ENCODE peak calls at places on chromosomes 12 and 14, in four cellular contexts. Y, O, W and S are unnamed samples.

GRCh38 chr14:105709281-105710118 is 183.1 kb downstream of the TMEM121 start:
- DNase-seq in Y (no peak), O (no peak), W (no peak), S (no peak)

GRCh38 chr14:77436042-77436441 is 12.7 kb upstream of the NOXRED1 start:
- DNase-seq in Y (no peak), O (no peak), W (no peak), S (no peak)

GRCh38 chr12:14948672-14949071 is 10.3 kb upstream of the ERP27 start:
- DNase-seq in Y (no peak), O (peak; percentile 67), W (peak; percentile 39), S (peak; percentile 9)

GRCh38 chr14:90942511-90942910 is 117.9 kb downstream of the RPS6KA5 start:
- DNase-seq in Y (no peak), O (no peak), W (no peak), S (no peak)

GRCh38 chr14:101947577-101947903 is 16.8 kb upstream of the DYNC1H1 start:
- DNase-seq in Y (no peak), O (no peak), W (no peak), S (no peak)

GRCh38 chr14:33430414-33430813 is 491.7 kb downstream of the NPAS3 start:
- DNase-seq in Y (no peak), O (no peak), W (no peak), S (no peak)

GRCh38 chr12:92357584-92358261 is 212.1 kb upstream of the BTG1 start:
- DNase-seq in Y (no peak), O (no peak), W (no peak), S (no peak)

GRCh38 chr12:109739747-109740693 is 26.4 kb downstream of the FAM222A start:
- DNase-seq in Y (no peak), O (no peak), W (no peak), S (no peak)

GRCh38 chr12:26940820-26941219 is 2.5 kb downstream of the FGFR1OP2 start:
- DNase-seq in Y (no peak), O (no peak), W (no peak), S (no peak)

GRCh38 chr14:99274346-99275221 is 2.6 kb upstream of the BCL11B start:
- DNase-seq in Y (peak; percentile 65), O (no peak), W (peak; percentile 44), S (no peak)

GRCh38 chr14:68466491-68466977 is 326.3 kb downstream of the ZFP36L1 start:
- DNase-seq in Y (no peak), O (no peak), W (no peak), S (no peak)

GRCh38 chr12:39807043-39807442 is 187.4 kb upstream of the ABCD2 start:
- DNase-seq in Y (no peak), O (no peak), W (no peak), S (no peak)

GRCh38 chr14:20400965-20401593 is 12.2 kb downstream of the TEP1 start:
- DNase-seq in Y (no peak), O (no peak), W (no peak), S (no peak)

GRCh38 chr14:99731536-99732435 is 47.7 kb downstream of the CYP46A1 start:
- DNase-seq in Y (no peak), O (no peak), W (peak; percentile 33), S (peak; percentile 1)

GRCh38 chr12:62522984-62523383 is 56.4 kb downstream of the MON2 start:
- DNase-seq in Y (no peak), O (no peak), W (no peak), S (no peak)

GRCh38 chr14:58626441-58626840 is 11.3 kb upstream of the DACT1 start:
- DNase-seq in Y (no peak), O (no peak), W (no peak), S (no peak)

GRCh38 chr14:69525896-69526295 is 41.4 kb downstream of the PLEKHD1 start:
- DNase-seq in Y (no peak), O (no peak), W (no peak), S (no peak)

GRCh38 chr14:102973706-102974280 is 51.3 kb downstream of the AMN start:
- DNase-seq in Y (no peak), O (no peak), W (no peak), S (no peak)

GRCh38 chr14:44149597-44149996 is 357.5 kb downstream of the FSCB start:
- DNase-seq in Y (no peak), O (no peak), W (no peak), S (no peak)

GRCh38 chr12:130414381-130414780 is 76.7 kb downstream of the PIWIL1 start:
- DNase-seq in Y (no peak), O (no peak), W (no peak), S (no peak)

GRCh38 chr14:100283984-100284881 is 22.0 kb downstream of the SLC25A29 start:
- DNase-seq in Y (no peak), O (peak; percentile 14), W (no peak), S (no peak)

GRCh38 chr14:26528415-26529182 is 69.2 kb downstream of the NOVA1 start:
- DNase-seq in Y (no peak), O (no peak), W (peak; percentile 52), S (peak; percentile 19)

GRCh38 chr14:89330236-89331002 is 86.6 kb downstream of the FOXN3 start:
- DNase-seq in Y (no peak), O (no peak), W (peak; percentile 49), S (peak; percentile 79)

GRCh38 chr12:124910561-124911478 is 3.6 kb downstream of the UBC start:
- DNase-seq in Y (no peak), O (no peak), W (no peak), S (peak; percentile 35)

GRCh38 chr12:67410667-67411067 is 141.5 kb downstream of the CAND1 start:
- DNase-seq in Y (no peak), O (no peak), W (no peak), S (no peak)

GRCh38 chr14:95068091-95068490 is 89.2 kb downstream of the DICER1 start:
- DNase-seq in Y (no peak), O (no peak), W (no peak), S (no peak)

GRCh38 chr14:21965042-21965441 is 291.4 kb upstream of the OR4E1 start:
- DNase-seq in Y (no peak), O (no peak), W (no peak), S (no peak)

GRCh38 chr12:77965790-77966189 is 135.1 kb downstream of the NAV3 start:
- DNase-seq in Y (no peak), O (no peak), W (no peak), S (no peak)

GRCh38 chr14:49852351-49853157 is at the start of gene NEMF:
- DNase-seq in Y (peak; percentile 77), O (peak; percentile 91), W (peak; percentile 87), S (peak; percentile 83)

GRCh38 chr14:88877192-88877591 is 52.7 kb downstream of the TTC8 start:
- DNase-seq in Y (no peak), O (no peak), W (no peak), S (no peak)

GRCh38 chr12:105933671-105934665 is 204.8 kb downstream of the NUAK1 start:
- DNase-seq in Y (peak; percentile 50), O (no peak), W (no peak), S (peak; percentile 55)

GRCh38 chr14:72883963-72884362 is 9.9 kb downstream of the DPF3 start:
- DNase-seq in Y (no peak), O (no peak), W (no peak), S (no peak)

GRCh38 chr12:50103351-50103750 is 457 bp upstream of the GPD1 start:
- DNase-seq in Y (no peak), O (no peak), W (no peak), S (no peak)

GRCh38 chr14:50113381-50113811 is 3.0 kb downstream of the VCPKMT start:
- DNase-seq in Y (no peak), O (no peak), W (no peak), S (no peak)

GRCh38 chr12:96047621-96048211 is 12.3 kb upstream of the LTA4H start:
- DNase-seq in Y (no peak), O (no peak), W (no peak), S (peak; percentile 17)

GRCh38 chr14:57875296-57875695 is 9.4 kb upstream of the SLC35F4 start:
- DNase-seq in Y (no peak), O (no peak), W (no peak), S (no peak)

GRCh38 chr14:34951286-34951685 is 31.5 kb upstream of the SRP54 start:
- DNase-seq in Y (no peak), O (no peak), W (no peak), S (no peak)

GRCh38 chr12:54412348-54412747 is 6.7 kb downstream of the ITGA5 start:
- DNase-seq in Y (no peak), O (no peak), W (no peak), S (no peak)
- TF ChIP-seq POLR2A in Y (no peak), O (no peak), W (no peak), S (no peak)

GRCh38 chr12:56127888-56128668 is at the start of gene ESYT1:
- DNase-seq in Y (peak; percentile 100), O (peak; percentile 99), W (peak; percentile 99), S (peak; percentile 99)
- TF ChIP-seq POLR2A in Y (peak; percentile 71), O (peak; percentile 90), W (peak; percentile 97), S (peak; percentile 99)

DNA sequence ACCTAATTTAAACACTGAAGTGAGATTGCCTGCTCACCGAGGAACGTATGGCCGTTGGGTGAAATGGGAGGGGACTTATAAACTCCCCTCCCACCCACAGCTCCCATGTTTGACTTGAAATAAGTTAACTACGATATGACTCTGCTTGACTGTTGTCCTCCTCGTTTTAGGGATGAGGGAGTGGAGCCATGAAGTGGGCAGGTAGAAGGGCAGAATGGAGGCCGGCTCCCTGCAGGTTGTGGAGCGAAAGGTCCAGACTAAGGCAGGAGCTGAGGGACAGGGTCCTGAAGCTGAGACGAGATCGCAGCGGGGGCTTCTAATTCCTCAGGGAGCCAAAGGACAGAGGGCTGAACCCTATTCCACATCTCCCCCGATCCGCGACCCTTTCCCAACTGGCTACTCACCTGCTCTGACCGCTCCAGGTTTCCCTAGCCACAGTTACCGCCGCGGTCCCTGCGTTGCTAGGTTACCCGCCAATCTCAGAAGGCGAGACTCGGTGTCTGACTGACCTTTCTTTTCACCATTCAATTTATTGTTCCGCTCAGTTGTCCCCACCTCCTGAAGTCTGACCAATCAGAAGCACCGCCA is 577 bp upstream of the TPCN1 start:
- DNase-seq in Y (no peak), O (no peak), W (no peak), S (no peak)
- TF ChIP-seq POLR2A in Y (no peak), O (no peak), W (no peak), S (no peak)

DNA sequence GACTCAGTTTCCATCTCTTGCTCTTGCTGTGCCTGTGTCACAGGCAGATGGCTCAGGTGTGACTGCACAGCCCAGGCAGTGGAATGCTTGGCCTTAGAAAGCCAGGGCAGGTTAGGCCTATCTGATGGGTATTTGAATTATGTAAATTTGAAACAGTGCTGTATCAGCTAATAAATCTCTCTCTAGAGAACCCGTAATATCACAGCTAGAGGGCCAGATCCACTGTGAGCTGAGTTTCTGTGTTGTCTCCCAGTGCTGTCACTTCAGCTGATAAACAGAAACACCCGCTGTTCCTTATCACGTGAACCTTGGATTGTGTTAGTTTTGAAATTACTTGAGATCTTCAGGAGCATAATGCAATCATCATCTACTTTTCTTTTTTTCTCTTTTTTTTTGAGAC is 21.5 kb upstream of the ALDH2 start:
- DNase-seq in Y (no peak), O (no peak), W (no peak), S (no peak)
- TF ChIP-seq POLR2A in Y (no peak), O (no peak), W (no peak), S (no peak)